ENCODE peak calls at places on chromosomes 4 and X, in four cellular contexts. Z is suprapubic skin, F is cardiac fibroblast, M is epithelial cell of esophagus. R is an unnamed sample.

GRCh38 chrX:14875624-14876023 is 2.4 kb downstream of the MOSPD2 start:
- DNase-seq in Z (no peak), F (no peak), M (no peak), R (no peak)

GRCh38 chr4:122739174-122739573 is 6.7 kb downstream of the BBS12 start:
- DNase-seq in Z (no peak), F (peak), M (peak), R (no peak)

GRCh38 chrX:100864967-100865366 is 9.2 kb downstream of the NOX1 start:
- DNase-seq in Z (no peak), F (peak), M (peak), R (no peak)

GRCh38 chrX:149540133-149540620 is 635 bp upstream of the EOLA1 start:
- DNase-seq in Z (peak), F (peak), M (peak), R (peak)

GRCh38 chr4:10598829-10599228 is 85.7 kb downstream of the CLNK start:
- DNase-seq in Z (no peak), F (no peak), M (no peak), R (no peak)

GRCh38 chrX:9628779-9629493 is 136.7 kb downstream of the GPR143 start:
- DNase-seq in Z (no peak), F (no peak), M (no peak), R (no peak)

GRCh38 chrX:19772306-19772705 is 115.1 kb downstream of the SH3KBP1 start:
- DNase-seq in Z (no peak), F (peak), M (peak), R (no peak)

GRCh38 chrX:130716822-130717405 is 186.1 kb downstream of the ENOX2 start:
- DNase-seq in Z (no peak), F (peak), M (no peak), R (no peak)

GRCh38 chrX:3713225-3713936 is at the start of gene PRKX:
- DNase-seq in Z (no peak), F (peak), M (peak), R (peak)

GRCh38 chr4:145876531-145877180 is 62.0 kb downstream of the ZNF827 start:
- DNase-seq in Z (no peak), F (no peak), M (no peak), R (no peak)

GRCh38 chr4:16785800-16786527 is 112.5 kb downstream of the LDB2 start:
- DNase-seq in Z (no peak), F (peak), M (no peak), R (no peak)

GRCh38 chrX:122703762-122704161 is 480.3 kb upstream of the GRIA3 start:
- DNase-seq in Z (no peak), F (no peak), M (peak), R (no peak)

DNA sequence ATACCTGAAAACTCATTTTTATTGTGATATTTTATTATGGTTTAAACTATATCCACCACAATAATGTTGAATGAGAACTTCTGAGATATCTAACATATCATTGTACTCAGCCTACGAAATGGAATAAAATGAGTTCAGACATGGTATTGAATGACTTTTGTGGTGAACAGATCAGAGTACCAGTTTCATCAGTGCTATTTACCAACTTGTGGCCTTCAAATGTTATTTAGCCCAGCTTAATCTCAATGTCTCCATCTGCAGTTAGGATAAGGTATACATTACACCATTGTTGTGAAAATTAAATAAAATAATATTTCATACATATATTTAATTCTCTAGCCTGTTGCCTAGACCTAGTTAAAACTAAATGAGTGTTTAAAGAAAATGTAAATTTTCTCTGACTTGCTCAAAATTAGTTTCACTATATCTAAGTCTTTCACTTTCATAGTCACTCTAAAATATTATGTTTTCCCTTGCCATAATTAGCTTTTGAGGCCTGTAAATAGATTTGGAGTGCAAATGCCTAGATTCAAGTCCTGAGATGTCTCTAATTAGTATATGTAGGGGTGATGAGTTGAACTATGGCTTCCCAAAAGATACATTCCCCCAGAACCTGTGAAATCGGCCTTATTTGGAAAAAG is 594.2 kb downstream of the STPG2 start:
- DNase-seq in Z (no peak), F (no peak), M (peak), R (no peak)
- TF ChIP-seq CTCF in Z (no peak), F (peak), M (peak), R (no peak)

GRCh38 chr4:77120888-77121508 is 36.0 kb upstream of the CCNG2 start:
- DNase-seq in Z (no peak), F (no peak), M (peak), R (no peak)
- TF ChIP-seq CTCF in Z (no peak), F (no peak), M (peak), R (no peak)

GRCh38 chr4:183362916-183363542 is 40.8 kb upstream of the CLDN24 start:
- DNase-seq in Z (no peak), F (peak), M (peak), R (no peak)
- TF ChIP-seq CTCF in Z (no peak), F (peak), M (peak), R (no peak)

DNA sequence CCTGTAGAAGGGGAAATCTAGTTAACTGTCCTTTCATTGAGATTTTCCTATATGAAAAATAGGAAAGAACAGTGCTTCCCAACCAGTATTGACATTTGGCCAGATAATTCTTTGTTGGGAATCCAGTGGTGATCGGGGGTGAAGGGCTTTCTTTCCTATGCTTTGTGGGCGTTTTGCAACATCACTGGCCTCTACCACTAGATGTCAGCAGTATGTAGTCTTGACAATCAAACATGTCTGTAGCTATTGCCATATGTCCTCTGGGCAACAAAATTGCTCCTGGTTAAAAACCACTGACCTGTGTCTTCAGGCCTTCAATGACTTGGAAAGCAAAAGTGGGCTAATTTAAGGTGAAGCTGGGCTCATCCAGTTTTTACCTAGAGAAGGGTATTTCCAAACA is 658.5 kb downstream of the DACH2 start:
- DNase-seq in Z (no peak), F (no peak), M (peak), R (no peak)
- TF ChIP-seq CTCF in Z (no peak), F (peak), M (peak), R (no peak)

GRCh38 chrX:140526138-140526537 is 21.3 kb upstream of the SOX3 start:
- DNase-seq in Z (no peak), F (no peak), M (peak), R (no peak)
- TF ChIP-seq CTCF in Z (no peak), F (no peak), M (no peak), R (no peak)

DNA sequence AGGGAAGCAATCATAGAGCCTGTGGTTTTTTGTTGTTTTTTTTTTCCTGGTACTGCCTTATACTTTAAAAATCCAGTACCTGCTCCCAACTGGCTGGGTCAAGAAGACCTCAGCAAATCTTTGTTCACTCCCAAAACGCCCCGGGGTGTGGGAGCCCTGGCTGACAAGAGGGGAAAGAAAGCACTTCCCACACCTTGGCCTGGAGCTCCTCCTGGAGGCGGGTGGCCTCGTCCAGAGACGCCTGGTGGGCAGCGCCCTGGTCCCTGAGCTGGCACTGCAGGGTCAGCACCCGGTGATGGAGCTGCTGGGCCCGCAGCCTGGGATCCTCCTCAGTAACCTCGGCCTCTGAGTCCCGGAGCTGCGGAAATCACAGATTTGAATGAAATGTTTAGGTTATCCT is 38.2 kb downstream of the C4orf50 start:
- DNase-seq in Z (peak), F (no peak), M (no peak), R (no peak)
- TF ChIP-seq CTCF in Z (no peak), F (peak), M (no peak), R (no peak)

GRCh38 chr4:165343353-165344191 is 16.1 kb downstream of the MSMO1 start:
- DNase-seq in Z (no peak), F (no peak), M (peak), R (no peak)
- TF ChIP-seq CTCF in Z (no peak), F (no peak), M (peak), R (no peak)

GRCh38 chr4:168928875-168929274 is 81.2 kb downstream of the CBR4 start:
- DNase-seq in Z (no peak), F (no peak), M (no peak), R (no peak)

GRCh38 chr4:168932138-168932537 is 77.9 kb downstream of the CBR4 start:
- DNase-seq in Z (no peak), F (no peak), M (no peak), R (no peak)

GRCh38 chr4:168930413-168931196 is 79.5 kb downstream of the CBR4 start:
- DNase-seq in Z (no peak), F (no peak), M (no peak), R (no peak)

GRCh38 chr4:168931215-168931650 is 78.8 kb downstream of the CBR4 start:
- DNase-seq in Z (no peak), F (no peak), M (peak), R (no peak)

GRCh38 chr4:168933423-168933822 is 76.6 kb downstream of the CBR4 start:
- DNase-seq in Z (no peak), F (no peak), M (no peak), R (no peak)
- TF ChIP-seq CTCF in Z (no peak), F (no peak), M (no peak), R (no peak)

GRCh38 chrX:46547857-46548256 is 2.6 kb upstream of the ZNF674 start:
- DNase-seq in Z (no peak), F (peak), M (peak), R (no peak)

GRCh38 chrX:46543441-46543840 is 1.8 kb downstream of the ZNF674 start:
- DNase-seq in Z (no peak), F (no peak), M (no peak), R (no peak)

GRCh38 chrX:46549914-46550313 is 4.7 kb upstream of the ZNF674 start:
- DNase-seq in Z (no peak), F (no peak), M (no peak), R (no peak)

GRCh38 chrX:46545111-46546005 is at the start of gene ZNF674:
- DNase-seq in Z (peak), F (peak), M (peak), R (peak)
- TF ChIP-seq CTCF in Z (peak), F (no peak), M (peak), R (no peak)

R was measured in mesothelial cell of epicardium.